ENCODE peak calls at places on chromosomes 6 and 20, in seven cellular contexts. One of them, this sample, is unnamed.

GRCh38 chr6:2852514-2852855 is 10.8 kb upstream of the SERPINB1 start:
- DNase-seq in HCT116: no peak
- DNase-seq in K562: no peak
- DNase-seq in H1: no peak
- DNase-seq in GM12878: no peak
- DNase-seq in HepG2: no peak
- DNase-seq in SK-N-SH: no peak
- DNase-seq in this sample: no peak

GRCh38 chr6:30007132-30007764 is 53.8 kb upstream of the POLR1H start:
- DNase-seq in K562: no peak
- DNase-seq in HCT116: no peak
- DNase-seq in H1: peak; percentile 86
- DNase-seq in GM12878: no peak
- DNase-seq in HepG2: no peak
- DNase-seq in SK-N-SH: no peak
- DNase-seq in this sample: no peak

GRCh38 chr6:105326838-105327745 is 75.8 kb downstream of the PREP start:
- DNase-seq in HCT116: peak; percentile 94
- DNase-seq in SK-N-SH: no peak
- DNase-seq in K562: no peak
- DNase-seq in H1: no peak
- DNase-seq in GM12878: no peak
- DNase-seq in HepG2: no peak
- DNase-seq in this sample: no peak

GRCh38 chr20:62354811-62355341 is 12.2 kb downstream of the LAMA5 start:
- DNase-seq in SK-N-SH: no peak
- DNase-seq in H1: no peak
- DNase-seq in GM12878: no peak
- DNase-seq in HCT116: no peak
- DNase-seq in K562: no peak
- DNase-seq in HepG2: no peak
- DNase-seq in this sample: no peak

GRCh38 chr6:56490994-56491393 is 151.7 kb downstream of the DST start:
- DNase-seq in GM12878: no peak
- DNase-seq in K562: no peak
- DNase-seq in H1: no peak
- DNase-seq in HCT116: no peak
- DNase-seq in HepG2: no peak
- DNase-seq in SK-N-SH: no peak
- DNase-seq in this sample: no peak

GRCh38 chr20:58143531-58143930 is 84.9 kb downstream of the ANKRD60 start:
- DNase-seq in H1: no peak
- DNase-seq in SK-N-SH: no peak
- DNase-seq in HepG2: no peak
- DNase-seq in GM12878: no peak
- DNase-seq in HCT116: no peak
- DNase-seq in K562: no peak
- DNase-seq in this sample: no peak

GRCh38 chr20:38131588-38132121 is 33.4 kb downstream of the TGM2 start:
- DNase-seq in GM12878: no peak
- DNase-seq in H1: no peak
- DNase-seq in HCT116: no peak
- DNase-seq in SK-N-SH: peak; percentile 74
- DNase-seq in HepG2: no peak
- DNase-seq in K562: no peak
- DNase-seq in this sample: no peak

GRCh38 chr6:139569561-139569960 is 195.1 kb upstream of the CITED2 start:
- DNase-seq in HCT116: no peak
- DNase-seq in K562: no peak
- DNase-seq in GM12878: no peak
- DNase-seq in HepG2: no peak
- DNase-seq in H1: no peak
- DNase-seq in SK-N-SH: no peak
- DNase-seq in this sample: no peak

GRCh38 chr6:105759946-105760345 is 326.2 kb upstream of the PRDM1 start:
- DNase-seq in HCT116: no peak
- DNase-seq in H1: no peak
- DNase-seq in HepG2: no peak
- DNase-seq in GM12878: no peak
- DNase-seq in K562: no peak
- DNase-seq in SK-N-SH: no peak
- DNase-seq in this sample: no peak

GRCh38 chr20:33169176-33169794 is 1.3 kb downstream of the BPIFA2 start:
- DNase-seq in K562: peak; percentile 43
- DNase-seq in H1: peak; percentile 81
- DNase-seq in SK-N-SH: no peak
- DNase-seq in GM12878: no peak
- DNase-seq in HepG2: peak; percentile 29
- DNase-seq in HCT116: no peak
- DNase-seq in this sample: no peak

GRCh38 chr20:41307021-41307420 is 10.5 kb downstream of the ZHX3 start:
- DNase-seq in GM12878: no peak
- DNase-seq in HepG2: no peak
- DNase-seq in HCT116: no peak
- DNase-seq in SK-N-SH: no peak
- DNase-seq in H1: no peak
- DNase-seq in K562: no peak
- DNase-seq in this sample: no peak

GRCh38 chr6:7813704-7814103 is 87.8 kb downstream of the BMP6 start:
- DNase-seq in SK-N-SH: no peak
- DNase-seq in HepG2: peak; percentile 53
- DNase-seq in K562: peak; percentile 60
- DNase-seq in H1: no peak
- DNase-seq in HCT116: peak; percentile 19
- DNase-seq in GM12878: no peak
- DNase-seq in this sample: no peak

GRCh38 chr6:145323652-145324051 is 411.7 kb downstream of the EPM2A start:
- DNase-seq in GM12878: no peak
- DNase-seq in HCT116: no peak
- DNase-seq in HepG2: no peak
- DNase-seq in SK-N-SH: no peak
- DNase-seq in K562: no peak
- DNase-seq in H1: no peak
- DNase-seq in this sample: no peak

GRCh38 chr6:110619275-110619908 is 143.0 kb upstream of the SLC22A16 start:
- DNase-seq in H1: no peak
- DNase-seq in SK-N-SH: no peak
- DNase-seq in HCT116: no peak
- DNase-seq in K562: no peak
- DNase-seq in GM12878: no peak
- DNase-seq in HepG2: no peak
- DNase-seq in this sample: no peak

GRCh38 chr20:755931-756330 is 12.4 kb downstream of the SLC52A3 start:
- DNase-seq in GM12878: no peak
- DNase-seq in H1: no peak
- DNase-seq in HCT116: no peak
- DNase-seq in K562: no peak
- DNase-seq in HepG2: no peak
- DNase-seq in SK-N-SH: no peak
- DNase-seq in this sample: no peak

GRCh38 chr6:56101141-56101553 is 146.2 kb downstream of the COL21A1 start:
- DNase-seq in K562: no peak
- DNase-seq in GM12878: no peak
- DNase-seq in H1: no peak
- DNase-seq in HepG2: peak; percentile 48
- DNase-seq in SK-N-SH: no peak
- DNase-seq in HCT116: peak; percentile 41
- DNase-seq in this sample: no peak

GRCh38 chr6:102051720-102052119 is 658.2 kb downstream of the GRIK2 start:
- DNase-seq in HepG2: no peak
- DNase-seq in H1: no peak
- DNase-seq in K562: no peak
- DNase-seq in SK-N-SH: no peak
- DNase-seq in GM12878: no peak
- DNase-seq in HCT116: no peak
- DNase-seq in this sample: no peak

GRCh38 chr6:102051001-102051400 is 657.5 kb downstream of the GRIK2 start:
- DNase-seq in SK-N-SH: no peak
- DNase-seq in K562: no peak
- DNase-seq in GM12878: no peak
- DNase-seq in HepG2: no peak
- DNase-seq in HCT116: no peak
- DNase-seq in H1: no peak
- DNase-seq in this sample: no peak
- TF ChIP-seq JUND in SK-N-SH: no peak
- TF ChIP-seq JUND in K562: no peak
- TF ChIP-seq JUND in GM12878: no peak
- TF ChIP-seq JUND in HepG2: no peak
- TF ChIP-seq JUND in HCT116: no peak
- TF ChIP-seq JUND in H1: no peak
- TF ChIP-seq JUND in this sample: no peak

GRCh38 chr6:165055231-165055630 is 254.2 kb downstream of the C6orf118 start:
- DNase-seq in SK-N-SH: no peak
- DNase-seq in GM12878: no peak
- DNase-seq in HCT116: no peak
- DNase-seq in HepG2: no peak
- DNase-seq in K562: no peak
- DNase-seq in H1: no peak
- DNase-seq in this sample: no peak
- TF ChIP-seq JUND in SK-N-SH: no peak
- TF ChIP-seq JUND in GM12878: no peak
- TF ChIP-seq JUND in HCT116: no peak
- TF ChIP-seq JUND in HepG2: no peak
- TF ChIP-seq JUND in K562: no peak
- TF ChIP-seq JUND in H1: no peak
- TF ChIP-seq JUND in this sample: no peak

GRCh38 chr20:4267242-4267641 is 251.9 kb upstream of the RNF24 start:
- DNase-seq in SK-N-SH: no peak
- DNase-seq in HepG2: no peak
- DNase-seq in GM12878: no peak
- DNase-seq in H1: no peak
- DNase-seq in K562: no peak
- DNase-seq in HCT116: no peak
- DNase-seq in this sample: no peak

GRCh38 chr20:4266183-4266582 is 250.8 kb upstream of the RNF24 start:
- DNase-seq in H1: no peak
- DNase-seq in HCT116: no peak
- DNase-seq in SK-N-SH: no peak
- DNase-seq in HepG2: no peak
- DNase-seq in GM12878: no peak
- DNase-seq in K562: no peak
- DNase-seq in this sample: no peak

GRCh38 chr20:4261333-4262284 is 246.3 kb upstream of the RNF24 start:
- DNase-seq in H1: no peak
- DNase-seq in K562: no peak
- DNase-seq in HepG2: no peak
- DNase-seq in HCT116: no peak
- DNase-seq in SK-N-SH: no peak
- DNase-seq in GM12878: no peak
- DNase-seq in this sample: no peak

GRCh38 chr20:4260102-4260501 is 244.7 kb upstream of the RNF24 start:
- DNase-seq in HCT116: no peak
- DNase-seq in SK-N-SH: no peak
- DNase-seq in K562: no peak
- DNase-seq in HepG2: no peak
- DNase-seq in GM12878: no peak
- DNase-seq in H1: no peak
- DNase-seq in this sample: no peak

DNA sequence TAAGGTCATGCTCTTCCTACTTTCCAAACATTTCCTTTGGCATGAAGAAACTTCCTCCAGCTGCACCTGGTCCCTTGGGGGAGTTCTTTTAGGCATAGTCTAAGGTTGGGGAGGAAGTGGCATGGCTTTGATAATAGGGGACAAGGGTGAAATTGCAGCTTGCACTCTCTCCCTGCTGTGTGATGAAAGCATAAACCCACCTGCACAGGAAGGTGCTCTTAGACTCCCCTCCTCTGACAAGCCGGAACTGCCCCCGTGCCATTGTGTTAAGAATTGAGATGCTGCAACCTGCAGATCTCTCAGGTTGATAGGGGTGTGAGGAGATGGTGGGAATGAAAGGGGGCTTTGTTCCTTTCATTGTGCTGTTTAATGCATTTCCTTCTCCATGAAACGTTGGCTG is 247.7 kb upstream of the RNF24 start:
- DNase-seq in HCT116: no peak
- DNase-seq in K562: no peak
- DNase-seq in HepG2: no peak
- DNase-seq in H1: no peak
- DNase-seq in SK-N-SH: no peak
- DNase-seq in GM12878: no peak
- DNase-seq in this sample: no peak
- TF ChIP-seq JUND in HCT116: no peak
- TF ChIP-seq JUND in K562: no peak
- TF ChIP-seq JUND in HepG2: no peak
- TF ChIP-seq JUND in H1: no peak
- TF ChIP-seq JUND in SK-N-SH: no peak
- TF ChIP-seq JUND in GM12878: no peak
- TF ChIP-seq JUND in this sample: no peak

GRCh38 chr6:134631398-134631924 is 313.5 kb upstream of the SGK1 start:
- DNase-seq in GM12878: no peak
- DNase-seq in SK-N-SH: no peak
- DNase-seq in H1: no peak
- DNase-seq in K562: no peak
- DNase-seq in HepG2: no peak
- DNase-seq in HCT116: no peak
- DNase-seq in this sample: no peak

GRCh38 chr6:134627707-134628106 is 309.8 kb upstream of the SGK1 start:
- DNase-seq in HepG2: no peak
- DNase-seq in H1: no peak
- DNase-seq in K562: no peak
- DNase-seq in HCT116: no peak
- DNase-seq in GM12878: no peak
- DNase-seq in SK-N-SH: no peak
- DNase-seq in this sample: no peak

GRCh38 chr6:134632034-134632433 is 314.1 kb upstream of the SGK1 start:
- DNase-seq in SK-N-SH: no peak
- DNase-seq in H1: no peak
- DNase-seq in HCT116: no peak
- DNase-seq in HepG2: no peak
- DNase-seq in GM12878: no peak
- DNase-seq in K562: no peak
- DNase-seq in this sample: no peak

GRCh38 chr6:134628154-134628553 is 310.2 kb upstream of the SGK1 start:
- DNase-seq in K562: no peak
- DNase-seq in GM12878: no peak
- DNase-seq in SK-N-SH: no peak
- DNase-seq in HCT116: no peak
- DNase-seq in H1: no peak
- DNase-seq in HepG2: no peak
- DNase-seq in this sample: no peak

DNA sequence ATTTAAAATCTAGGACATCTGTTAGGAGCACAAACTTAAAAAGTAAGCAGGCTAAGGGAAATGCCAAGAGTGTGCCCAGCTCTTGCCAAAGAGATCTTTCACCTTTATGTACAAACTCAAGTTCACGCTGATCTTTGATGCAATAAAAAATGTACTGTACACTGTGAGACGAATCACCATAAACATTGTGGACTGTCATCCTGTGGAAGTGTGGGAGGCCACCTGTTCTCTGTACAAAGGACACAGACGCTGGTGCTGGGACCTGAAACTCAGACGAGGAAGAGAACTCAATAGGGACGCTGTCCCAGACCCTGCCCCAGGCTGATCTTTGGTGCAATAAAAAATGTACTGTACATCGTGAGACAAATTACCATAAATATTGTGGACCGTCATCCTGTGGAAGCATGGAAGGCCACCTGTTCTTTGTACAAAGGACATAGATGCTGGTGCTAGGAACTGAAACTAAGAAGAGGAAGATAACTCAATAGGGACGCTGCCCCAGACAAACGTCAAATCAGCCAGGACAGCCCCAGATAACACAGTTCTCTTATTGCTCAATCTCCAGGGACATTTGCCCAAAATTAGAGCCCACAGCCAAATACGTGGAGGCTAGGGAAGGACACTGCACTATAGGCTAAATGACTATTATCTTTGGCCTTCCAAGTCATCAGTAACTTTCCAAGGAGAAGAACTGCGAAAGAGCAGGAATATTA is 312.7 kb upstream of the SGK1 start:
- DNase-seq in H1: no peak
- DNase-seq in SK-N-SH: peak; percentile 20
- DNase-seq in K562: no peak
- DNase-seq in HCT116: no peak
- DNase-seq in GM12878: no peak
- DNase-seq in HepG2: no peak
- DNase-seq in this sample: no peak
- TF ChIP-seq JUND in H1: no peak
- TF ChIP-seq JUND in SK-N-SH: no peak
- TF ChIP-seq JUND in K562: no peak
- TF ChIP-seq JUND in HCT116: no peak
- TF ChIP-seq JUND in GM12878: no peak
- TF ChIP-seq JUND in HepG2: no peak
- TF ChIP-seq JUND in this sample: no peak

This sample was measured in T47D.